ENCODE peak calls at places on chromosomes 16 and 17, in seven cellular contexts. One of them, this sample, is unnamed.
A peak's percentile ranks its signal among the peaks of the same experiment; 100 is the strongest.

GRCh38 chr17:39655105-39655504 is 10.0 kb upstream of the TCAP start:
- DNase-seq in A549: no peak
- DNase-seq in kidney epithelial cell: no peak
- DNase-seq in AG04450: no peak
- DNase-seq in stomach: no peak
- DNase-seq in hepatocyte: no peak
- DNase-seq in GM12878: no peak
- DNase-seq in this sample: no peak

GRCh38 chr17:81939881-81940385 is 2.8 kb upstream of the PYCR1 start:
- DNase-seq in A549: no peak
- DNase-seq in kidney epithelial cell: no peak
- DNase-seq in AG04450: no peak
- DNase-seq in stomach: peak; percentile 62
- DNase-seq in hepatocyte: no peak
- DNase-seq in GM12878: no peak
- DNase-seq in this sample: no peak

GRCh38 chr17:16215002-16215272 is 397 bp downstream of the NCOR1 start:
- DNase-seq in A549: peak; percentile 61
- DNase-seq in kidney epithelial cell: no peak
- DNase-seq in AG04450: no peak
- DNase-seq in stomach: peak; percentile 47
- DNase-seq in hepatocyte: peak; percentile 61
- DNase-seq in GM12878: no peak
- DNase-seq in this sample: no peak

GRCh38 chr17:68296217-68297140 is 5.2 kb downstream of the ARSG start:
- DNase-seq in A549: no peak
- DNase-seq in kidney epithelial cell: no peak
- DNase-seq in AG04450: no peak
- DNase-seq in stomach: peak; percentile 49
- DNase-seq in hepatocyte: no peak
- DNase-seq in GM12878: no peak
- DNase-seq in this sample: no peak

GRCh38 chr16:2924901-2925820 is 13.4 kb downstream of the FLYWCH1 start:
- DNase-seq in A549: no peak
- DNase-seq in kidney epithelial cell: no peak
- DNase-seq in AG04450: no peak
- DNase-seq in stomach: no peak
- DNase-seq in hepatocyte: no peak
- DNase-seq in GM12878: no peak
- DNase-seq in this sample: no peak

GRCh38 chr17:48791128-48792032 is 25.6 kb downstream of the TTLL6 start:
- DNase-seq in A549: peak; percentile 92
- DNase-seq in kidney epithelial cell: peak; percentile 35
- DNase-seq in AG04450: peak; percentile 55
- DNase-seq in stomach: peak; percentile 89
- DNase-seq in hepatocyte: peak; percentile 91
- DNase-seq in GM12878: peak; percentile 57
- DNase-seq in this sample: no peak

GRCh38 chr17:63222655-63223054 is 223.5 kb downstream of the CYB561 start:
- DNase-seq in A549: peak; percentile 14
- DNase-seq in kidney epithelial cell: no peak
- DNase-seq in AG04450: no peak
- DNase-seq in stomach: no peak
- DNase-seq in hepatocyte: no peak
- DNase-seq in GM12878: no peak
- DNase-seq in this sample: no peak

GRCh38 chr16:78431701-78432100 is 332.2 kb downstream of the WWOX start:
- DNase-seq in A549: no peak
- DNase-seq in kidney epithelial cell: no peak
- DNase-seq in AG04450: no peak
- DNase-seq in stomach: no peak
- DNase-seq in hepatocyte: no peak
- DNase-seq in GM12878: no peak
- DNase-seq in this sample: no peak

GRCh38 chr16:23416816-23417215 is 36.2 kb downstream of the COG7 start:
- DNase-seq in A549: no peak
- DNase-seq in kidney epithelial cell: no peak
- DNase-seq in AG04450: no peak
- DNase-seq in stomach: no peak
- DNase-seq in hepatocyte: no peak
- DNase-seq in GM12878: no peak
- DNase-seq in this sample: no peak

GRCh38 chr16:3148256-3149192 is 13.7 kb downstream of the ZNF213 start:
- DNase-seq in A549: no peak
- DNase-seq in kidney epithelial cell: no peak
- DNase-seq in AG04450: no peak
- DNase-seq in stomach: no peak
- DNase-seq in hepatocyte: no peak
- DNase-seq in GM12878: no peak
- DNase-seq in this sample: no peak

GRCh38 chr17:7293821-7294613 is 422 bp downstream of the YBX2 start:
- DNase-seq in A549: no peak
- DNase-seq in kidney epithelial cell: no peak
- DNase-seq in AG04450: no peak
- DNase-seq in stomach: peak; percentile 61
- DNase-seq in hepatocyte: peak; percentile 54
- DNase-seq in GM12878: no peak
- DNase-seq in this sample: no peak

GRCh38 chr17:17355426-17355825 is 52.3 kb downstream of the NT5M start:
- DNase-seq in A549: no peak
- DNase-seq in kidney epithelial cell: no peak
- DNase-seq in AG04450: no peak
- DNase-seq in stomach: no peak
- DNase-seq in hepatocyte: no peak
- DNase-seq in GM12878: no peak
- DNase-seq in this sample: no peak

GRCh38 chr16:73058221-73058615 is 10.3 kb upstream of the ZFHX3 start:
- DNase-seq in A549: no peak
- DNase-seq in kidney epithelial cell: no peak
- DNase-seq in AG04450: no peak
- DNase-seq in stomach: peak; percentile 62
- DNase-seq in hepatocyte: peak; percentile 80
- DNase-seq in GM12878: no peak
- DNase-seq in this sample: no peak

GRCh38 chr16:68512183-68512582 is 26.9 kb upstream of the ZFP90 start:
- DNase-seq in A549: no peak
- DNase-seq in kidney epithelial cell: no peak
- DNase-seq in AG04450: no peak
- DNase-seq in stomach: no peak
- DNase-seq in hepatocyte: no peak
- DNase-seq in GM12878: no peak
- DNase-seq in this sample: no peak

GRCh38 chr16:65070831-65071230 is 51.0 kb downstream of the CDH11 start:
- DNase-seq in A549: peak; percentile 87
- DNase-seq in kidney epithelial cell: peak; percentile 84
- DNase-seq in AG04450: peak; percentile 90
- DNase-seq in stomach: peak; percentile 26
- DNase-seq in hepatocyte: peak; percentile 83
- DNase-seq in GM12878: no peak
- DNase-seq in this sample: peak; percentile 61

DNA sequence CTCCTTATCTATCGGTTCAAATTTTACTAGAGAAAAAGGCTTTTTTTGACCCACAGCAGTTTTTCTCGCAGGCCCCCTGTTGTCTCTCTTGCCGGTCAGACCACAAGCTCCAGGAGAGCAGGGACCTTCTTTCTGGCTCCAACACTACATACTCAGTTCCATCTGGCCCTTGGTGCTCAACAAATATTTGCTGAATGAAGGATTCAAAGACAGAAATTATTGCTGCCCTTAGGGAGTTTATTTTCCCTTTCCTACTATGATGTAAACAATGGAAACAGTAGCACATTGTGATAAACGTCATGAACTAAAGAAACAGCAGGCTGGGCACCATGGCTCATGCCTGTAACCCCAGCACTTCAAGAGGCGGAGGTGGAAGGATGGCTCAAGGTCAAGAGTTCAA is 59.0 kb upstream of the ATP2A3 start:
- DNase-seq in A549: no peak
- DNase-seq in kidney epithelial cell: no peak
- DNase-seq in AG04450: no peak
- DNase-seq in stomach: no peak
- DNase-seq in hepatocyte: no peak
- DNase-seq in GM12878: no peak
- DNase-seq in this sample: no peak
- TF ChIP-seq CTCF in A549: no peak
- TF ChIP-seq CTCF in kidney epithelial cell: no peak
- TF ChIP-seq CTCF in AG04450: no peak
- TF ChIP-seq CTCF in stomach: no peak
- TF ChIP-seq CTCF in hepatocyte: no peak
- TF ChIP-seq CTCF in GM12878: no peak
- TF ChIP-seq CTCF in this sample: no peak

GRCh38 chr16:84616515-84616914 is 1.4 kb downstream of the COTL1 start:
- DNase-seq in A549: peak; percentile 36
- DNase-seq in kidney epithelial cell: no peak
- DNase-seq in AG04450: no peak
- DNase-seq in stomach: no peak
- DNase-seq in hepatocyte: no peak
- DNase-seq in GM12878: no peak
- DNase-seq in this sample: no peak
- H3K4me3 ChIP-seq in A549: peak overlapping the region; percentile 92
- H3K4me3 ChIP-seq in kidney epithelial cell: peak overlapping the region; percentile 91
- H3K4me3 ChIP-seq in AG04450: peak overlapping the region; percentile 87
- H3K4me3 ChIP-seq in stomach: peak overlapping the region; percentile 90
- H3K4me3 ChIP-seq in hepatocyte: peak overlapping the region; percentile 66
- H3K4me3 ChIP-seq in GM12878: peak overlapping the region; percentile 99
- H3K4me3 ChIP-seq in this sample: peak overlapping the region; percentile 89

GRCh38 chr17:44757045-44757917 is 1.5 kb upstream of the ADAM11 start:
- DNase-seq in A549: no peak
- DNase-seq in kidney epithelial cell: no peak
- DNase-seq in AG04450: no peak
- DNase-seq in stomach: no peak
- DNase-seq in hepatocyte: no peak
- DNase-seq in GM12878: no peak
- DNase-seq in this sample: no peak
- TF ChIP-seq CTCF in A549: no peak
- TF ChIP-seq CTCF in kidney epithelial cell: no peak
- TF ChIP-seq CTCF in AG04450: no peak
- TF ChIP-seq CTCF in stomach: no peak
- TF ChIP-seq CTCF in hepatocyte: no peak
- TF ChIP-seq CTCF in GM12878: no peak
- TF ChIP-seq CTCF in this sample: no peak

DNA sequence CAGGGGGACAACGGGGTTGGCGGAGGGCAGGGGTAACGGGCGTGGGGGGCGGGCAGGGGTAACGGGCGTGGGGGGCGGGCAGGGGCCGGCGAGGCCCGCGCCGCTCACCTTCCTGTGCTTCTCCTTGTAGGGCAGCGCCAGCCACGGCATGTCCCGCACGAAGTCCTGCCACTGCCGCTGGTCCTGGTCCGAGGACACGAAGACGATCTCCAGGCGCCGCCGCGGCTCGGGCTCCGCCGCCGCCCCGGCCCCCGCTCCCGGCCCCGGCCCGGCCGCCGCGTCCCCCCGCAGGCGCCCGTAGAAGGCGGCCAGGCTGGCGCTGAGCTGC is 401 bp downstream of the NXN start:
- DNase-seq in A549: no peak
- DNase-seq in kidney epithelial cell: no peak
- DNase-seq in AG04450: no peak
- DNase-seq in stomach: no peak
- DNase-seq in hepatocyte: no peak
- DNase-seq in GM12878: no peak
- DNase-seq in this sample: no peak
- H3K4me3 ChIP-seq in A549: peak overlapping the region; percentile 89
- H3K4me3 ChIP-seq in kidney epithelial cell: peak overlapping the region; percentile 87
- H3K4me3 ChIP-seq in AG04450: peak overlapping the region; percentile 73
- H3K4me3 ChIP-seq in stomach: peak overlapping the region; percentile 90
- H3K4me3 ChIP-seq in hepatocyte: peak overlapping the region; percentile 99
- H3K4me3 ChIP-seq in GM12878: no peak overlapping the region
- H3K4me3 ChIP-seq in this sample: peak overlapping the region; percentile 74

GRCh38 chr16:1285669-1286491 is 23.6 kb upstream of the UBE2I start:
- DNase-seq in A549: no peak
- DNase-seq in kidney epithelial cell: no peak
- DNase-seq in AG04450: no peak
- DNase-seq in stomach: no peak
- DNase-seq in hepatocyte: no peak
- DNase-seq in GM12878: no peak
- DNase-seq in this sample: no peak
- TF ChIP-seq CTCF in A549: no peak
- TF ChIP-seq CTCF in kidney epithelial cell: peak; percentile 22
- TF ChIP-seq CTCF in AG04450: peak; percentile 10
- TF ChIP-seq CTCF in stomach: no peak
- TF ChIP-seq CTCF in hepatocyte: no peak
- TF ChIP-seq CTCF in GM12878: no peak
- TF ChIP-seq CTCF in this sample: peak; percentile 20

DNA sequence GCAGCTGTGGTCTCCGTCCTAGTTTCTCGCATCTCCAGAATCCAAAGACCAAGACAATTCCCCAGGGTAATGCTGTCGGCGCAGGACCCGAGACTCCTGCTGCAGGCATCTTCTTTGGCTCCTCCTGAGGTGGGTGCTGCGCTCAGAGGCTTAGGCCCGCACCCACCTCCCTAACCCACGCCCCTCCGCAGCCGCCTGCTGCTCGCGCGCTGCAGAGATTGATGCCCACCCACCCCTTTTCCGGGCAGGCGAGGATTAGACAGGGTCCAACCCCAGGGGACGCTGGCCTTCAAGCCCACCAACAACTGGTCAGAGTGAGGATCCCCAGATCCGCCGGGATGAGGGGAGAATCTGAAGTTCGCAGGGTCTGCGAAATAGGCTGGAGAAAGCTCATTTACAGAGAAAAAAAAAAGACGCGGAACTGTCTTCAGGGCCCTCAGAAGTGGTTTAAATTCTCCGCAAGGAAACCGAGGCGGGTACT is 27.9 kb downstream of the SLFN11 start:
- DNase-seq in A549: no peak
- DNase-seq in kidney epithelial cell: no peak
- DNase-seq in AG04450: no peak
- DNase-seq in stomach: no peak
- DNase-seq in hepatocyte: no peak
- DNase-seq in GM12878: no peak
- DNase-seq in this sample: no peak
- H3K4me3 ChIP-seq in A549: no peak overlapping the region
- H3K4me3 ChIP-seq in kidney epithelial cell: peak overlapping the region; percentile 11
- H3K4me3 ChIP-seq in AG04450: peak overlapping the region; percentile 52
- H3K4me3 ChIP-seq in stomach: peak overlapping the region; percentile 46
- H3K4me3 ChIP-seq in hepatocyte: no peak overlapping the region
- H3K4me3 ChIP-seq in GM12878: no peak overlapping the region
- H3K4me3 ChIP-seq in this sample: peak overlapping the region; percentile 53

DNA sequence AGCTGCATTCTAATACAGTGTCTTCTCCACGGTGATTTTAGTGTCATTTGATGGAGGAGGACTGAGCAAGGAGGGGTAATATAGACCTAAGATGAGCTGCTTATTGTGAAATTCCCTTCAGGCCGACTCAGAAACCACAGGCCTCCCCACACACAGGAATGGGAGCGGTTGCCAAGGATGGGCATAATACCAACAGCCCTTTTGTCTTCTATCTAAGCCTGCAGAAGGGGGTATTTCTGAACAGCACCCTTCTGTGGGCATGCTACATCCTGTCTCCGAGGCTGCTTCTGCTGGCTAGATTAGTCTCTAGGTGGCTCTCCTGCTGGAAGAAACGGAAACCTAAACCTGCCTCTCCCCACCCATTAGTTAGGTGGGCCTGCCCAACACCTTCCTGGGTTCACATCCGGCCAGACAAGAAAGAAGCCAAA is 72.9 kb downstream of the CCDC182 start:
- DNase-seq in A549: no peak
- DNase-seq in kidney epithelial cell: peak; percentile 23
- DNase-seq in AG04450: no peak
- DNase-seq in stomach: no peak
- DNase-seq in hepatocyte: no peak
- DNase-seq in GM12878: no peak
- DNase-seq in this sample: no peak
- TF ChIP-seq CTCF in A549: no peak
- TF ChIP-seq CTCF in kidney epithelial cell: no peak
- TF ChIP-seq CTCF in AG04450: no peak
- TF ChIP-seq CTCF in stomach: no peak
- TF ChIP-seq CTCF in hepatocyte: no peak
- TF ChIP-seq CTCF in GM12878: no peak
- TF ChIP-seq CTCF in this sample: no peak

This sample was measured in epithelial cell of proximal tubule.